ENCODE peak calls at places on chromosomes 1 and 21, in eight cellular contexts. V, Z, N, D, O, A, M and R are unnamed samples. For H3K9me3, the result is how much of the 10 kb centered on the place peaks cover.

GRCh38 chr1:74425669-74426068 is 86.7 kb downstream of the LRRC53 start:
- DNase-seq in V (no peak), Z (no peak), N (peak), D (no peak), O (no peak), A (no peak), M (no peak), R (no peak)

GRCh38 chr1:93743465-93743864 is 61.8 kb upstream of the BCAR3 start:
- DNase-seq in V (no peak), Z (no peak), N (no peak), D (no peak), O (no peak), A (no peak), M (no peak), R (no peak)

GRCh38 chr1:97034651-97035050 is 313.1 kb downstream of the PTBP2 start:
- DNase-seq in V (no peak), Z (no peak), N (no peak), D (no peak), O (no peak), A (no peak), M (no peak), R (no peak)

GRCh38 chr1:159132271-159132881 is 39.0 kb upstream of the CADM3 start:
- DNase-seq in V (peak), Z (peak), N (peak), D (peak), O (peak), A (no peak), M (no peak), R (peak)

GRCh38 chr1:14674030-14674429 is 75.5 kb downstream of the KAZN start:
- DNase-seq in V (no peak), Z (no peak), N (no peak), D (no peak), O (no peak), A (no peak), M (no peak), R (no peak)

GRCh38 chr1:42815938-42816599 is 853 bp upstream of the ERMAP start:
- DNase-seq in V (peak), Z (peak), N (peak), D (no peak), O (peak), A (no peak), M (no peak), R (no peak)

GRCh38 chr21:17002628-17003027 is 510.2 kb upstream of the CXADR start:
- DNase-seq in V (no peak), Z (peak), N (no peak), D (no peak), O (no peak), A (no peak), M (no peak), R (no peak)

GRCh38 chr1:36414384-36414783 is 16.7 kb upstream of the LSM10 start:
- DNase-seq in V (no peak), Z (no peak), N (no peak), D (no peak), O (no peak), A (no peak), M (no peak), R (no peak)

GRCh38 chr1:77874804-77875445 is 13.5 kb upstream of the NEXN start:
- DNase-seq in V (peak), Z (peak), N (peak), D (no peak), O (peak), A (no peak), M (no peak), R (no peak)

GRCh38 chr1:28591708-28592313 is at the start of gene RAB42:
- DNase-seq in V (no peak), Z (peak), N (no peak), D (no peak), O (peak), A (no peak), M (no peak), R (no peak)

GRCh38 chr1:52523376-52523775 is 29.5 kb downstream of the TUT4 start:
- DNase-seq in V (no peak), Z (peak), N (peak), D (no peak), O (peak), A (no peak), M (no peak), R (no peak)

GRCh38 chr1:115222616-115223402 is 115.2 kb downstream of the NGF start:
- DNase-seq in V (peak), Z (no peak), N (no peak), D (no peak), O (no peak), A (no peak), M (no peak), R (no peak)

GRCh38 chr21:29334717-29335428 is 36.2 kb downstream of the BACH1 start:
- DNase-seq in V (no peak), Z (peak), N (peak), D (no peak), O (peak), A (no peak), M (no peak), R (no peak)

GRCh38 chr1:5491207-5491904 is 500.9 kb downstream of the NPHP4 start:
- DNase-seq in V (no peak), Z (no peak), N (no peak), D (no peak), O (no peak), A (no peak), M (no peak), R (no peak)

GRCh38 chr1:234111458-234112142 is 207.1 kb downstream of the SLC35F3 start:
- DNase-seq in V (peak), Z (peak), N (peak), D (no peak), O (peak), A (no peak), M (peak), R (no peak)

GRCh38 chr21:18142639-18143038 is 102.0 kb upstream of the CHODL start:
- DNase-seq in V (no peak), Z (no peak), N (no peak), D (no peak), O (no peak), A (no peak), M (no peak), R (no peak)

GRCh38 chr1:235821361-235821981 is 45.2 kb downstream of the LYST start:
- DNase-seq in V (peak), Z (peak), N (peak), D (no peak), O (peak), A (no peak), M (no peak), R (no peak)

GRCh38 chr1:9455487-9456237 is 83.6 kb upstream of the SLC25A33 start:
- DNase-seq in V (peak), Z (peak), N (peak), D (peak), O (peak), A (no peak), M (peak), R (peak)

GRCh38 chr1:94592566-94592920 is 51.0 kb upstream of the F3 start:
- DNase-seq in V (no peak), Z (no peak), N (no peak), D (no peak), O (no peak), A (no peak), M (no peak), R (no peak)

GRCh38 chr1:246987083-246987690 is 20.7 kb downstream of the ZNF695 start:
- DNase-seq in V (peak), Z (no peak), N (no peak), D (no peak), O (no peak), A (no peak), M (no peak), R (no peak)
- H3K9me3 ChIP-seq in V (half or more), Z (under half), N (under half), D (under half), O (under half), A (half or more), M (half or more), R (under half)

GRCh38 chr21:45599146-45599581 is 44.4 kb upstream of the PCBP3 start:
- DNase-seq in V (no peak), Z (no peak), N (no peak), D (no peak), O (no peak), A (no peak), M (no peak), R (no peak)

GRCh38 chr21:45602106-45602505 is 41.4 kb upstream of the PCBP3 start:
- DNase-seq in V (no peak), Z (no peak), N (no peak), D (no peak), O (no peak), A (no peak), M (no peak), R (no peak)

GRCh38 chr21:45600248-45600647 is 43.3 kb upstream of the PCBP3 start:
- DNase-seq in V (no peak), Z (no peak), N (no peak), D (no peak), O (no peak), A (no peak), M (no peak), R (no peak)

GRCh38 chr21:45603481-45603880 is 40.0 kb upstream of the PCBP3 start:
- DNase-seq in V (no peak), Z (no peak), N (no peak), D (no peak), O (no peak), A (no peak), M (no peak), R (no peak)

GRCh38 chr21:45601551-45601950 is 42.0 kb upstream of the PCBP3 start:
- DNase-seq in V (no peak), Z (no peak), N (no peak), D (no peak), O (no peak), A (no peak), M (no peak), R (no peak)
- H3K9me3 ChIP-seq in V (under half), Z (under half), N (under half), D (under half), O (under half), A (under half), M (under half), R (under half)

GRCh38 chr1:152410599-152410998 is 3.5 kb downstream of the CRNN start:
- DNase-seq in V (no peak), Z (no peak), N (peak), D (no peak), O (peak), A (no peak), M (no peak), R (no peak)
- H3K9me3 ChIP-seq in V (under half), Z (under half), N (under half), D (under half), O (under half), A (under half), M (half or more), R (under half)

GRCh38 chr1:160494620-160495019 is 28.4 kb downstream of the SLAMF6 start:
- DNase-seq in V (peak), Z (no peak), N (no peak), D (no peak), O (no peak), A (no peak), M (no peak), R (no peak)

GRCh38 chr1:160500321-160500990 is 22.6 kb downstream of the SLAMF6 start:
- DNase-seq in V (no peak), Z (no peak), N (no peak), D (no peak), O (no peak), A (no peak), M (no peak), R (no peak)

GRCh38 chr1:160492617-160493016 is 30.4 kb downstream of the SLAMF6 start:
- DNase-seq in V (no peak), Z (no peak), N (no peak), D (no peak), O (no peak), A (no peak), M (no peak), R (no peak)

GRCh38 chr1:160499631-160500030 is 23.4 kb downstream of the SLAMF6 start:
- DNase-seq in V (no peak), Z (no peak), N (no peak), D (no peak), O (no peak), A (no peak), M (no peak), R (no peak)

GRCh38 chr1:160496334-160496733 is 26.7 kb downstream of the SLAMF6 start:
- DNase-seq in V (no peak), Z (no peak), N (no peak), D (no peak), O (no peak), A (no peak), M (no peak), R (no peak)
- H3K9me3 ChIP-seq in V (under half), Z (under half), N (under half), D (under half), O (under half), A (under half), M (under half), R (under half)

GRCh38 chr1:49906365-49906764 is 117.4 kb downstream of the AGBL4 start:
- DNase-seq in V (no peak), Z (no peak), N (no peak), D (no peak), O (no peak), A (no peak), M (no peak), R (no peak)
- H3K9me3 ChIP-seq in V (under half), Z (under half), N (under half), D (under half), O (under half), A (under half), M (half or more), R (under half)